ENCODE peak calls at places on chromosomes 2 and 18, in ten cellular contexts. H is activated CD4-positive, alpha-beta T cell treated with anti-CD3 and anti-CD28 coated beads, Interleukin-2, amount 50 U/mL, for 1 hour; D is CD8-positive, alpha-beta T cell; X is SW480; B is endothelial cell; U is CD8-positive, alpha-beta memory T cell; Y is HCT116; L is EL; J is Right ventricle myocardium superior; E is Daoy. O is an unnamed sample.

GRCh38 chr2:162090109-162090508 is 16.1 kb upstream of the DPP4 start:
- DNase-seq in H (no peak), D (no peak), X (no peak), B (no peak), U (no peak), Y (no peak), L (peak), J (no peak), E (no peak), O (no peak)

GRCh38 chr2:108923736-108924443 is 65.1 kb downstream of the EDAR start:
- DNase-seq in H (no peak), D (no peak), X (no peak), B (no peak), U (no peak), Y (no peak), L (no peak), J (no peak), E (no peak), O (no peak)

GRCh38 chr2:218999881-219000568 is 6.8 kb upstream of the CRYBA2 start:
- DNase-seq in H (no peak), D (no peak), X (no peak), B (no peak), U (no peak), Y (no peak), L (no peak), J (no peak), E (no peak), O (no peak)

GRCh38 chr2:27664245-27664574 is 521 bp downstream of the SLC4A1AP start:
- DNase-seq in H (no peak), D (no peak), X (peak), B (no peak), U (no peak), Y (no peak), L (no peak), J (no peak), E (no peak), O (no peak)

GRCh38 chr2:98710709-98711108 is 20.2 kb downstream of the MGAT4A start:
- DNase-seq in H (no peak), D (no peak), X (no peak), B (no peak), U (no peak), Y (no peak), L (no peak), J (no peak), E (no peak), O (no peak)

GRCh38 chr2:117961201-117961600 is 52.7 kb downstream of the CCDC93 start:
- DNase-seq in H (no peak), D (no peak), X (no peak), B (no peak), U (no peak), Y (no peak), L (no peak), J (no peak), E (no peak), O (no peak)

GRCh38 chr2:72136349-72136748 is 11.3 kb downstream of the CYP26B1 start:
- DNase-seq in H (no peak), D (no peak), X (no peak), B (no peak), U (no peak), Y (no peak), L (no peak), J (peak), E (no peak), O (no peak)

GRCh38 chr2:98518106-98518505 is 73.4 kb downstream of the INPP4A start:
- DNase-seq in H (peak), D (peak), X (no peak), B (peak), U (peak), Y (no peak), L (no peak), J (no peak), E (no peak), O (peak)

GRCh38 chr2:17593445-17593840 is 52.9 kb downstream of the VSNL1 start:
- DNase-seq in H (no peak), D (no peak), X (no peak), B (no peak), U (no peak), Y (no peak), L (no peak), J (no peak), E (no peak), O (no peak)

GRCh38 chr18:77131100-77131651 is 1.4 kb downstream of the MBP start:
- DNase-seq in H (peak), D (peak), X (no peak), B (no peak), U (no peak), Y (no peak), L (no peak), J (peak), E (no peak), O (no peak)

GRCh38 chr2:175707322-175707721 is 294.7 kb downstream of the LNPK start:
- DNase-seq in H (no peak), D (no peak), X (no peak), B (no peak), U (no peak), Y (no peak), L (no peak), J (no peak), E (no peak), O (no peak)

GRCh38 chr2:200193791-200194190 is 112.7 kb upstream of the SPATS2L start:
- DNase-seq in H (no peak), D (no peak), X (no peak), B (no peak), U (no peak), Y (no peak), L (no peak), J (no peak), E (no peak), O (no peak)

GRCh38 chr2:55115795-55116597 is 65.7 kb upstream of the RTN4 start:
- DNase-seq in H (no peak), D (no peak), X (peak), B (no peak), U (no peak), Y (peak), L (peak), J (no peak), E (peak), O (no peak)

GRCh38 chr2:126482582-126483464 is 173.1 kb upstream of the GYPC start:
- DNase-seq in H (no peak), D (no peak), X (no peak), B (no peak), U (no peak), Y (no peak), L (no peak), J (no peak), E (no peak), O (peak)

GRCh38 chr2:74379851-74380789 is at the start of gene DCTN1:
- DNase-seq in H (no peak), D (peak), X (no peak), B (peak), U (no peak), Y (no peak), L (peak), J (peak), E (peak), O (peak)

GRCh38 chr2:129929321-129930290 is 49.9 kb upstream of the RAB6C start:
- DNase-seq in H (no peak), D (no peak), X (no peak), B (no peak), U (no peak), Y (no peak), L (peak), J (peak), E (peak), O (no peak)

GRCh38 chr2:98569197-98569793 is 39.0 kb downstream of the COA5 start:
- DNase-seq in H (peak), D (peak), X (no peak), B (peak), U (peak), Y (peak), L (peak), J (peak), E (peak), O (peak)

GRCh38 chr2:240629419-240629967 is 4.2 kb downstream of the GPR35 start:
- DNase-seq in H (no peak), D (no peak), X (no peak), B (no peak), U (no peak), Y (no peak), L (no peak), J (no peak), E (no peak), O (no peak)

GRCh38 chr2:120539937-120540718 is 194.2 kb downstream of the INHBB start:
- DNase-seq in H (no peak), D (no peak), X (peak), B (no peak), U (no peak), Y (no peak), L (peak), J (peak), E (peak), O (peak)

GRCh38 chr2:38013158-38013752 is 62.7 kb downstream of the CYP1B1 start:
- DNase-seq in H (no peak), D (no peak), X (no peak), B (no peak), U (no peak), Y (no peak), L (peak), J (no peak), E (peak), O (no peak)

GRCh38 chr2:221276601-221277000 is 295.5 kb downstream of the EPHA4 start:
- DNase-seq in H (no peak), D (no peak), X (no peak), B (no peak), U (no peak), Y (no peak), L (peak), J (no peak), E (no peak), O (no peak)

GRCh38 chr2:86319700-86320369 is 17.6 kb downstream of the REEP1 start:
- DNase-seq in H (no peak), D (no peak), X (no peak), B (no peak), U (no peak), Y (no peak), L (no peak), J (no peak), E (no peak), O (no peak)